ENCODE peak calls at places on chromosomes 16 and 17, in nine cellular contexts. D is breast epithelium, P is kidney epithelial cell, F is A549, Q is progenitor cell of endocrine pancreas, V is mesothelial cell of epicardium, Y is tibial artery, O is HCT116, X is nephron progenitor cell. B is an unnamed sample.

GRCh38 chr17:77810536-77810935 is 148.0 kb upstream of the TNRC6C start:
- DNase-seq in Q (no peak), F (no peak), O (no peak), P (no peak), D (peak), V (no peak), Y (peak), X (no peak), B (peak)

GRCh38 chr16:80202831-80203230 is 338.0 kb upstream of the DYNLRB2 start:
- DNase-seq in V (no peak), X (no peak), Q (no peak), O (no peak), D (no peak), P (no peak), F (no peak), Y (no peak), B (peak)

GRCh38 chr16:72312862-72313261 is 140.9 kb upstream of the PMFBP1 start:
- DNase-seq in Q (no peak), D (no peak), F (no peak), V (no peak), O (no peak), P (no peak), Y (no peak), X (no peak), B (no peak)

GRCh38 chr16:2150418-2151187 is 2.2 kb downstream of the RAB26 start:
- DNase-seq in D (no peak), Q (no peak), X (no peak), O (no peak), F (peak), V (no peak), P (no peak), Y (no peak), B (peak)

GRCh38 chr16:57999366-57999970 is 1.0 kb downstream of the ZNF319 start:
- DNase-seq in F (no peak), X (no peak), O (no peak), D (no peak), V (no peak), Y (no peak), Q (no peak), P (no peak), B (peak)

GRCh38 chr16:59058261-59058660 is 324.1 kb upstream of the GOT2 start:
- DNase-seq in X (no peak), Q (no peak), P (no peak), V (no peak), O (no peak), F (no peak), Y (no peak), D (no peak), B (no peak)

GRCh38 chr17:29645516-29646051 is 22.9 kb upstream of the CORO6 start:
- DNase-seq in D (peak), P (no peak), O (no peak), Y (peak), V (no peak), F (no peak), X (no peak), Q (no peak), B (peak)

GRCh38 chr17:68697850-68698313 is 96.7 kb upstream of the FAM20A start:
- DNase-seq in O (no peak), D (no peak), Y (peak), Q (no peak), P (no peak), V (no peak), X (no peak), F (no peak), B (peak)

GRCh38 chr16:64165368-64165767 is 956.5 kb downstream of the CDH11 start:
- DNase-seq in V (no peak), Y (no peak), Q (no peak), X (no peak), F (no peak), O (no peak), D (no peak), P (no peak), B (no peak)

GRCh38 chr16:54540525-54541180 is 254.1 kb upstream of the IRX3 start:
- DNase-seq in V (no peak), F (no peak), D (no peak), X (no peak), Q (peak), O (no peak), Y (no peak), P (no peak), B (no peak)

GRCh38 chr16:49800876-49801275 is 55.0 kb downstream of the ZNF423 start:
- DNase-seq in O (no peak), D (peak), F (no peak), Q (no peak), V (no peak), Y (no peak), P (no peak), X (no peak), B (no peak)

GRCh38 chr17:78343433-78344201 is 16.3 kb downstream of the SOCS3 start:
- DNase-seq in V (no peak), F (no peak), P (no peak), O (no peak), Q (no peak), Y (no peak), X (no peak), D (no peak), B (no peak)

GRCh38 chr16:16197966-16198365 is 25.3 kb downstream of the ABCC6 start:
- DNase-seq in V (no peak), Y (no peak), Q (no peak), D (no peak), P (no peak), X (no peak), F (no peak), O (no peak), B (no peak)

GRCh38 chr16:28289939-28290862 is 2.1 kb upstream of the SBK1 start:
- DNase-seq in D (no peak), O (no peak), F (no peak), V (no peak), Q (no peak), X (no peak), P (no peak), Y (no peak), B (no peak)

GRCh38 chr16:75301804-75302203 is 50.4 kb upstream of the BCAR1 start:
- DNase-seq in F (no peak), Q (no peak), D (no peak), X (no peak), O (no peak), V (no peak), Y (no peak), P (no peak), B (no peak)

GRCh38 chr17:76107507-76107906 is 3.9 kb upstream of the EXOC7 start:
- DNase-seq in O (peak), Y (no peak), Q (no peak), F (no peak), X (no peak), V (no peak), D (no peak), P (no peak), B (peak)

GRCh38 chr17:39813631-39814030 is 50.5 kb downstream of the IKZF3 start:
- DNase-seq in V (no peak), P (no peak), Q (no peak), D (no peak), O (no peak), F (no peak), Y (no peak), X (no peak), B (no peak)

GRCh38 chr16:19884611-19885455 is at the start of gene GPRC5B:
- DNase-seq in Q (peak), O (no peak), Y (no peak), V (peak), P (no peak), F (peak), X (peak), D (peak), B (peak)

GRCh38 chr16:23519282-23519681 is 9.0 kb upstream of the GGA2 start:
- DNase-seq in X (no peak), Q (no peak), Y (no peak), V (no peak), O (no peak), D (no peak), F (peak), P (no peak), B (no peak)

GRCh38 chr17:77884019-77884418 is 74.5 kb upstream of the TNRC6C start:
- DNase-seq in P (no peak), V (no peak), D (no peak), O (no peak), Q (no peak), Y (no peak), F (no peak), X (peak), B (no peak)

GRCh38 chr17:34305061-34305460 is 14.2 kb upstream of the CCL8 start:
- DNase-seq in D (no peak), Y (no peak), P (no peak), F (no peak), Q (no peak), O (no peak), X (no peak), V (no peak), B (no peak)

GRCh38 chr16:89828870-89829629 is 775 bp downstream of the SPIRE2 start:
- DNase-seq in Y (no peak), V (no peak), F (no peak), P (no peak), X (no peak), O (no peak), D (no peak), Q (no peak), B (no peak)

GRCh38 chr16:25140459-25140858 is 28.9 kb downstream of the LCMT1 start:
- DNase-seq in Q (no peak), V (no peak), O (no peak), P (peak), Y (no peak), F (no peak), X (no peak), D (no peak), B (peak)

GRCh38 chr16:73350707-73351452 is 303.0 kb upstream of the ZFHX3 start:
- DNase-seq in X (no peak), D (no peak), F (no peak), V (no peak), O (no peak), P (no peak), Y (no peak), Q (peak), B (no peak)

GRCh38 chr17:4562000-4562969 is 1.9 kb upstream of the GGT6 start:
- DNase-seq in P (no peak), V (no peak), D (no peak), Y (no peak), X (no peak), F (no peak), O (no peak), Q (no peak), B (no peak)

GRCh38 chr16:2795714-2796143 is 2.5 kb upstream of the PRSS41 start:
- DNase-seq in D (no peak), V (no peak), Q (no peak), P (no peak), Y (no peak), F (no peak), O (no peak), X (no peak), B (peak)

GRCh38 chr17:3754066-3754457 is 30.4 kb downstream of the HASPIN start:
- DNase-seq in P (no peak), D (no peak), Q (no peak), X (no peak), F (no peak), Y (no peak), V (no peak), O (no peak), B (no peak)

GRCh38 chr16:66399031-66399430 is 28.1 kb upstream of the BEAN1 start:
- DNase-seq in O (no peak), X (no peak), P (no peak), D (no peak), V (no peak), F (no peak), Q (no peak), Y (no peak), B (no peak)

GRCh38 chr17:31509805-31510177 is 118.3 kb downstream of the RAB11FIP4 start:
- DNase-seq in Y (no peak), P (no peak), O (no peak), D (no peak), F (no peak), V (no peak), Q (no peak), X (no peak), B (no peak)

GRCh38 chr17:77867308-77867781 is 91.2 kb upstream of the TNRC6C start:
- DNase-seq in V (no peak), Y (no peak), D (no peak), F (no peak), O (no peak), Q (no peak), P (no peak), X (no peak), B (no peak)

GRCh38 chr16:56742030-56742984 is 12.4 kb downstream of the NUP93 start:
- DNase-seq in Y (no peak), Q (no peak), O (peak), V (no peak), D (no peak), F (no peak), P (peak), X (no peak), B (peak)

GRCh38 chr16:3606441-3606840 is 5.0 kb downstream of the SLX4 start:
- DNase-seq in V (no peak), D (no peak), Y (no peak), X (no peak), P (no peak), Q (no peak), O (no peak), F (no peak), B (no peak)

GRCh38 chr16:25235991-25236390 is 19.2 kb downstream of the AQP8 start:
- DNase-seq in O (no peak), Y (no peak), P (no peak), X (no peak), D (no peak), F (no peak), V (no peak), Q (no peak), B (no peak)

GRCh38 chr16:78045865-78046581 is 23.7 kb downstream of the CLEC3A start:
- DNase-seq in P (peak), F (peak), Y (peak), O (no peak), Q (peak), X (peak), V (peak), D (no peak), B (peak)
- TF ChIP-seq CTCF in P (no peak), F (no peak), Y (no peak), O (no peak), Q (peak), X (no peak), V (no peak), D (no peak), B (no peak)

GRCh38 chr16:87171723-87172122 is 145.5 kb downstream of the C16orf95 start:
- DNase-seq in O (no peak), F (no peak), Q (no peak), X (no peak), D (no peak), Y (no peak), V (no peak), P (no peak), B (no peak)

GRCh38 chr16:87173294-87173883 is 143.8 kb downstream of the C16orf95 start:
- DNase-seq in V (no peak), X (no peak), Q (no peak), F (no peak), O (no peak), P (no peak), D (no peak), Y (no peak), B (no peak)

GRCh38 chr16:87170310-87170709 is 146.9 kb downstream of the C16orf95 start:
- DNase-seq in Y (no peak), Q (no peak), P (no peak), X (no peak), F (no peak), V (no peak), D (no peak), O (no peak), B (no peak)

GRCh38 chr16:87174061-87174460 is 143.1 kb downstream of the C16orf95 start:
- DNase-seq in V (no peak), Y (no peak), Q (no peak), P (no peak), O (no peak), F (no peak), X (no peak), D (no peak), B (no peak)

DNA sequence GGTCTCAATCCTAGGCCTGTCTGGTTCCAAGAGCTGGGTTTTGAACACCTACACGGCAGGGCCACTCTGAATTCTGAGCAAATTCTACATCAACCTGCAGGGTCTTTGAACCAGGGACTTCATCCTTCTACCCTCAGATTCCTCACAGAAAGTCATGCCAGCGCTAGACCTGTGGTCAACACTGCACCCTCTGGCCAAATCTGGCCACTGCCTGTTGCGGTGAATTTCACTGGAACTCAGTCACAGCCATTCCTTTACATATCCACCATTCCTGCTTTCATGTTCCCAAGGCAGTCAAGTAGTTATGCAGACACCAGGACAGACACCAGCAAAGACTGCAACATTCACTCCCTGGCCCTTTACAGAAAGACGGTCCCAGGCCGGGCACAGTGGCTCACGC is 144.6 kb downstream of the C16orf95 start:
- DNase-seq in V (no peak), O (no peak), Q (no peak), P (no peak), X (no peak), D (no peak), F (no peak), Y (no peak), B (no peak)
- TF ChIP-seq CTCF in V (no peak), O (peak), Q (peak), P (no peak), X (peak), D (no peak), F (no peak), Y (no peak), B (no peak)

GRCh38 chr17:44200478-44201155 is 933 bp upstream of the ATXN7L3 start:
- DNase-seq in Q (no peak), D (no peak), F (no peak), P (no peak), X (no peak), V (no peak), Y (no peak), O (no peak), B (no peak)

GRCh38 chr17:44198721-44199552 is 747 bp downstream of the ATXN7L3 start:
- DNase-seq in D (peak), Q (peak), V (peak), O (no peak), F (peak), P (no peak), X (peak), Y (peak), B (peak)

GRCh38 chr17:44197107-44197506 is 2.6 kb downstream of the ATXN7L3 start:
- DNase-seq in X (no peak), O (no peak), P (no peak), D (no peak), Q (no peak), V (no peak), Y (no peak), F (no peak), B (no peak)

GRCh38 chr17:44199553-44200477 is at the start of gene ATXN7L3:
- DNase-seq in Q (peak), Y (peak), F (peak), P (peak), X (peak), V (peak), D (peak), O (peak), B (peak)

DNA sequence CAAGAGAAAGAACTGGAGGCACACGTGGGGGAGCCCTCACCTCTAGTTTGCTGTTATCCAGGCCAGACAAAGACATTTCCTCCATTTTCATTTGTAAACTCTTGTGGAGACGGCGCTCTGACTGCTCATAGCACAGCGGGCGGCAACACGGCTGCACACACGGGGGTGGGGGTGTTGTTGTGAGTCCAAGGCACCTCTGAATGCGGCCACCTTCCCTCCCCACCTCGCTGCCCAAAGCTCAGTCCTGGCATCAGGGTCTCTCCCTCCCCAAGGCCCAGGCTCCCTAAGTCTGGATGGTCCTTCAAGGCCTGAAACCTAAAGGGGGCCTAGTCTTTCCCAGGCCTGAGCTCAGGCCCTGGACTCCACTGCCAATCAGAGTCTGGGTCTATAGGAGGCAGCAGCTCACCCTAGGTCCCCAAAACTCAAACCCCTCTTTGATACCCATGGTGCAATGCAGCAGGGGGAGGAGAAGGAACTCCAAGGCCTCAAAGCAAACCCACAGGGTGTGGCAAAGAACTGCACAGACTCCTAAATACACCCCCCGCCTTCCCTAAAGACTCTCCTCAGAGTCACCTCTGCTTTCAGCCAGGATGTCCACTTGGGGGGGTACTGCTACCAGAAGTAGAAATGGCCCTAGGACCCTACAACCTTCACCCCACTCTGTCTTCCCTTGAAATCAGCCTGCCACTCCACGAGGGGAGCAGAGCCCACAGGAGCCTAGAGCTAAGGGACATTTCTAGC is 1.5 kb downstream of the ATXN7L3 start:
- DNase-seq in Q (no peak), O (peak), P (no peak), D (no peak), V (no peak), F (peak), Y (peak), X (no peak), B (peak)
- TF ChIP-seq CTCF in Q (no peak), O (peak), P (no peak), D (no peak), V (no peak), F (no peak), Y (no peak), X (no peak), B (no peak)

GRCh38 chr16:67407176-67407787 is 9.0 kb downstream of the ZDHHC1 start:
- DNase-seq in X (no peak), F (no peak), Y (no peak), D (no peak), Q (no peak), P (no peak), O (no peak), V (no peak), B (peak)

GRCh38 chr16:67406628-67407027 is 9.6 kb downstream of the ZDHHC1 start:
- DNase-seq in Q (no peak), V (no peak), X (no peak), Y (no peak), P (no peak), F (no peak), O (no peak), D (no peak), B (peak)

GRCh38 chr16:67409631-67410030 is 6.6 kb downstream of the ZDHHC1 start:
- DNase-seq in O (no peak), Y (no peak), X (no peak), P (no peak), Q (no peak), F (no peak), V (no peak), D (no peak), B (no peak)

GRCh38 chr16:67406111-67406593 is 10.1 kb downstream of the ZDHHC1 start:
- DNase-seq in Y (no peak), P (no peak), D (no peak), F (no peak), X (no peak), O (no peak), Q (no peak), V (no peak), B (no peak)

DNA sequence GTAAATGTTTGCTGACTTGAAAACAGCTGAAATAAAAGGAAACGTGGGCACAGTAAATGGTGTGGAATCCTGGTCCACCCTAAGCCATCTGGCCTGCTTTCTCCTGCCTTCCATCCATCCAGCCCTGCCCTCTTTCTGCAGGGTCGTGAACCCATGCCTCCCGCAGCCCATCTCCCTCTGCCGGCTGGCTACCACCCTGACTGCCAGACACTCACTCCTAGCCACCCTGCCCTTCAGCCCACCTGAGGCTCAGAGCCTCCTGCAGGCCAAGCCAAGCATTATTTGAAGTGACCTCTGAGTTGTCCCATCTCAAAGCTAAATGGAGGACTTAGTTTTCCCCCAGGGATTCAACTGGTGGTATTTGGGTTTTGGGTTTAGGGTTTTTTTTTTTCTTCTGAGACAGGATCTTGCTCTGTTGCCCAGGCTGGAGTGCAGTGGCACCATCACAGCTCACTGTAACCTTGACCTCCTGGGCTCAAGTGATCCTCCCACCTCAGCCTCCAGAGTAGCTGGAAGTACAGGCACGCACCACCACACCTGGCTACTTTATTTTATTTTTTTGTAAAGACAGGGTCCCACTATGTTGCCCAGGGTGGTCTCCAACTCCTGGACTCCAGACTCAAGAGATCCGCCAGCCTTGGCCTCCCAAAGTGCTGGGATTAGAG is 8.4 kb downstream of the ZDHHC1 start:
- DNase-seq in P (no peak), Q (no peak), V (no peak), D (no peak), F (no peak), Y (no peak), X (no peak), O (no peak), B (no peak)
- TF ChIP-seq CTCF in P (no peak), Q (no peak), V (no peak), D (no peak), F (no peak), Y (no peak), X (no peak), O (peak), B (no peak)

B was measured in bronchial epithelial cell.